ENCODE peak calls at places on chromosome 18, in nine cellular contexts. One of them, this sample, is unnamed.

GRCh38 chr18:63283305-63283704 is 36.3 kb downstream of the BCL2 start:
- DNase-seq in SK-N-SH: no peak
- DNase-seq in K562: no peak
- DNase-seq in sigmoid colon: no peak
- DNase-seq in stomach: no peak
- DNase-seq in A549: no peak
- DNase-seq in GM12878: no peak
- DNase-seq in transverse colon: no peak
- DNase-seq in upper lobe of left lung: no peak
- DNase-seq in this sample: no peak

GRCh38 chr18:46418657-46419260 is 238.3 kb downstream of the LOXHD1 start:
- DNase-seq in stomach: no peak
- DNase-seq in SK-N-SH: no peak
- DNase-seq in upper lobe of left lung: no peak
- DNase-seq in sigmoid colon: no peak
- DNase-seq in GM12878: no peak
- DNase-seq in A549: no peak
- DNase-seq in transverse colon: no peak
- DNase-seq in K562: no peak
- DNase-seq in this sample: no peak

GRCh38 chr18:76467371-76468190 is 27.5 kb downstream of the ZNF516 start:
- DNase-seq in stomach: no peak
- DNase-seq in transverse colon: no peak
- DNase-seq in K562: no peak
- DNase-seq in A549: no peak
- DNase-seq in upper lobe of left lung: no peak
- DNase-seq in SK-N-SH: peak; percentile 43
- DNase-seq in GM12878: no peak
- DNase-seq in sigmoid colon: peak; percentile 69
- DNase-seq in this sample: peak; percentile 78

GRCh38 chr18:47964086-47964485 is 33.6 kb upstream of the SMAD2 start:
- DNase-seq in SK-N-SH: no peak
- DNase-seq in A549: no peak
- DNase-seq in sigmoid colon: no peak
- DNase-seq in GM12878: no peak
- DNase-seq in upper lobe of left lung: no peak
- DNase-seq in stomach: no peak
- DNase-seq in K562: no peak
- DNase-seq in transverse colon: no peak
- DNase-seq in this sample: no peak

GRCh38 chr18:35688757-35689156 is 107.2 kb downstream of the GALNT1 start:
- DNase-seq in SK-N-SH: no peak
- DNase-seq in transverse colon: no peak
- DNase-seq in K562: peak; percentile 38
- DNase-seq in upper lobe of left lung: no peak
- DNase-seq in sigmoid colon: no peak
- DNase-seq in A549: peak; percentile 5
- DNase-seq in stomach: no peak
- DNase-seq in GM12878: peak; percentile 35
- DNase-seq in this sample: no peak

GRCh38 chr18:79515944-79516351 is 120.2 kb downstream of the NFATC1 start:
- DNase-seq in K562: peak; percentile 16
- DNase-seq in SK-N-SH: no peak
- DNase-seq in transverse colon: no peak
- DNase-seq in A549: no peak
- DNase-seq in sigmoid colon: peak; percentile 42
- DNase-seq in stomach: no peak
- DNase-seq in GM12878: no peak
- DNase-seq in upper lobe of left lung: no peak
- DNase-seq in this sample: no peak

GRCh38 chr18:3596324-3597158 is 146.6 kb downstream of the TGIF1 start:
- DNase-seq in A549: peak; percentile 88
- DNase-seq in upper lobe of left lung: peak; percentile 76
- DNase-seq in GM12878: no peak
- DNase-seq in stomach: peak; percentile 46
- DNase-seq in sigmoid colon: peak; percentile 77
- DNase-seq in transverse colon: peak; percentile 66
- DNase-seq in SK-N-SH: peak; percentile 69
- DNase-seq in K562: peak; percentile 81
- DNase-seq in this sample: no peak

GRCh38 chr18:60910534-60910933 is 422.7 kb upstream of the CDH20 start:
- DNase-seq in A549: no peak
- DNase-seq in sigmoid colon: no peak
- DNase-seq in K562: no peak
- DNase-seq in transverse colon: no peak
- DNase-seq in stomach: no peak
- DNase-seq in upper lobe of left lung: no peak
- DNase-seq in GM12878: no peak
- DNase-seq in SK-N-SH: no peak
- DNase-seq in this sample: no peak

GRCh38 chr18:2687390-2688001 is 32.0 kb downstream of the SMCHD1 start:
- DNase-seq in transverse colon: no peak
- DNase-seq in A549: no peak
- DNase-seq in sigmoid colon: no peak
- DNase-seq in K562: no peak
- DNase-seq in stomach: no peak
- DNase-seq in SK-N-SH: no peak
- DNase-seq in upper lobe of left lung: no peak
- DNase-seq in GM12878: peak; percentile 26
- DNase-seq in this sample: no peak

GRCh38 chr18:13260114-13260926 is 41.8 kb downstream of the LDLRAD4 start:
- DNase-seq in transverse colon: no peak
- DNase-seq in K562: no peak
- DNase-seq in upper lobe of left lung: no peak
- DNase-seq in GM12878: no peak
- DNase-seq in stomach: no peak
- DNase-seq in SK-N-SH: no peak
- DNase-seq in A549: no peak
- DNase-seq in sigmoid colon: no peak
- DNase-seq in this sample: no peak

GRCh38 chr18:37270046-37270665 is 295.4 kb downstream of the CELF4 start:
- DNase-seq in transverse colon: no peak
- DNase-seq in stomach: peak; percentile 50
- DNase-seq in GM12878: no peak
- DNase-seq in SK-N-SH: no peak
- DNase-seq in upper lobe of left lung: peak; percentile 29
- DNase-seq in sigmoid colon: no peak
- DNase-seq in A549: peak; percentile 22
- DNase-seq in K562: peak; percentile 67
- DNase-seq in this sample: no peak

GRCh38 chr18:47846431-47846830 is 84.0 kb downstream of the SMAD2 start:
- DNase-seq in stomach: no peak
- DNase-seq in upper lobe of left lung: no peak
- DNase-seq in K562: no peak
- DNase-seq in SK-N-SH: no peak
- DNase-seq in GM12878: no peak
- DNase-seq in sigmoid colon: no peak
- DNase-seq in transverse colon: no peak
- DNase-seq in A549: no peak
- DNase-seq in this sample: no peak

GRCh38 chr18:46677609-46678470 is 20.8 kb upstream of the LOXHD1 start:
- DNase-seq in A549: peak; percentile 6
- DNase-seq in SK-N-SH: peak; percentile 36
- DNase-seq in stomach: no peak
- DNase-seq in K562: no peak
- DNase-seq in sigmoid colon: no peak
- DNase-seq in transverse colon: no peak
- DNase-seq in GM12878: no peak
- DNase-seq in upper lobe of left lung: no peak
- DNase-seq in this sample: no peak

DNA sequence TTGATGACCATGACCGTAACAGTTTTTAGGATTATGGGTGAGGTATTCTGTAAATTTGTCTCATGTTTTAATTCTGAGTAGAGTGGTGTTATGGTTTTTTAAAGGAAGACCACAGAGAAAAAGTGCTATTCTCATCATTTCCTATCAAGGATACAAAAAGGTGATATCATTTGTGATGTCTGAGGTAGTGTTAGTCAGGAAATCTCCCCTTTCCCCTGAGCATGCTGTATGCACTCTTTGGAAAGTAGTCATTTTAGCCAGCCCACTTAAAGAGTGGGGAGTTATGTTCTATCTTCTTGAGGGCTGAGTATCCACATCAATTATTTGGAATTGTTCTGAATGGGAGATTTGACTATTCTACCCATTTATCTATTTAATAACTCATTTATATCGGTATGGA is 414.2 kb upstream of the SLC14A2 start:
- DNase-seq in GM12878: no peak
- DNase-seq in sigmoid colon: no peak
- DNase-seq in A549: no peak
- DNase-seq in transverse colon: no peak
- DNase-seq in SK-N-SH: no peak
- DNase-seq in stomach: no peak
- DNase-seq in K562: no peak
- DNase-seq in upper lobe of left lung: no peak
- DNase-seq in this sample: no peak
- H3K27ac ChIP-seq in GM12878: no peak overlapping the region
- H3K27ac ChIP-seq in sigmoid colon: no peak overlapping the region
- H3K27ac ChIP-seq in A549: no peak overlapping the region
- H3K27ac ChIP-seq in transverse colon: no peak overlapping the region
- H3K27ac ChIP-seq in SK-N-SH: no peak overlapping the region
- H3K27ac ChIP-seq in stomach: no peak overlapping the region
- H3K27ac ChIP-seq in K562: no peak overlapping the region
- H3K27ac ChIP-seq in upper lobe of left lung: no peak overlapping the region
- H3K27ac ChIP-seq in this sample: no peak overlapping the region

DNA sequence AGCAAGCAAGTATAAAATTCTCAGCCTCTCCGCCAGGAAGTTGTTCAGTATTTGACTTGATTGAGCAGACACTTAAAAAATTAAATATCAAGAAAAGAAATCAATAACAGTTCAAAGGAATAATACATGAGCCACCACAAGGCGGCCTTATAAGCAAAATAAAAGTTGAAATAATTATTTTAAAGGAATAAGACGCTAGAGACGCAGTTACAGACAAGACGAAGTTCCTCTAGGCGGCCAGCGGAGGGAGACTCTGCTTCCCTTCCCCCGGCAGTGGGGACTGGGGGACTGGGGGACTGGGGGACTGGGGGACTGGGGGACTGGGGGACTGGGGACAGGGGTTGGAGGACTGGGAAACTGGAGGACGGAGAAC is 524 bp downstream of the CCDC178 start:
- DNase-seq in SK-N-SH: peak; percentile 71
- DNase-seq in transverse colon: peak; percentile 18
- DNase-seq in upper lobe of left lung: no peak
- DNase-seq in stomach: peak; percentile 54
- DNase-seq in GM12878: no peak
- DNase-seq in sigmoid colon: peak; percentile 66
- DNase-seq in K562: peak; percentile 18
- DNase-seq in A549: peak; percentile 48
- DNase-seq in this sample: no peak
- H3K4me3 ChIP-seq in SK-N-SH: peak overlapping the region; percentile 57
- H3K4me3 ChIP-seq in transverse colon: peak overlapping the region; percentile 67
- H3K4me3 ChIP-seq in upper lobe of left lung: no peak overlapping the region
- H3K4me3 ChIP-seq in stomach: peak overlapping the region; percentile 82
- H3K4me3 ChIP-seq in GM12878: no peak overlapping the region
- H3K4me3 ChIP-seq in sigmoid colon: peak overlapping the region; percentile 61
- H3K4me3 ChIP-seq in K562: no peak overlapping the region
- H3K4me3 ChIP-seq in A549: peak overlapping the region; percentile 40
- H3K4me3 ChIP-seq in this sample: peak overlapping the region; percentile 70

GRCh38 chr18:56284319-56284718 is 354.1 kb downstream of the TXNL1 start:
- DNase-seq in stomach: no peak
- DNase-seq in sigmoid colon: no peak
- DNase-seq in upper lobe of left lung: no peak
- DNase-seq in transverse colon: no peak
- DNase-seq in GM12878: no peak
- DNase-seq in K562: no peak
- DNase-seq in SK-N-SH: no peak
- DNase-seq in A549: no peak
- DNase-seq in this sample: no peak

GRCh38 chr18:56285387-56286055 is 352.9 kb downstream of the TXNL1 start:
- DNase-seq in K562: no peak
- DNase-seq in sigmoid colon: no peak
- DNase-seq in stomach: no peak
- DNase-seq in A549: no peak
- DNase-seq in upper lobe of left lung: no peak
- DNase-seq in GM12878: no peak
- DNase-seq in SK-N-SH: no peak
- DNase-seq in transverse colon: no peak
- DNase-seq in this sample: no peak

GRCh38 chr18:56289381-56289780 is 349.0 kb downstream of the TXNL1 start:
- DNase-seq in GM12878: no peak
- DNase-seq in stomach: no peak
- DNase-seq in transverse colon: no peak
- DNase-seq in SK-N-SH: no peak
- DNase-seq in A549: no peak
- DNase-seq in K562: no peak
- DNase-seq in sigmoid colon: no peak
- DNase-seq in upper lobe of left lung: no peak
- DNase-seq in this sample: no peak

GRCh38 chr18:56283346-56283745 is 355.0 kb downstream of the TXNL1 start:
- DNase-seq in A549: no peak
- DNase-seq in sigmoid colon: no peak
- DNase-seq in stomach: no peak
- DNase-seq in transverse colon: no peak
- DNase-seq in K562: no peak
- DNase-seq in SK-N-SH: no peak
- DNase-seq in GM12878: no peak
- DNase-seq in upper lobe of left lung: no peak
- DNase-seq in this sample: no peak

GRCh38 chr18:56286775-56287174 is 351.6 kb downstream of the TXNL1 start:
- DNase-seq in A549: no peak
- DNase-seq in SK-N-SH: no peak
- DNase-seq in transverse colon: no peak
- DNase-seq in stomach: no peak
- DNase-seq in upper lobe of left lung: no peak
- DNase-seq in K562: no peak
- DNase-seq in GM12878: no peak
- DNase-seq in sigmoid colon: no peak
- DNase-seq in this sample: peak; percentile 68
- TF ChIP-seq EP300 in A549: no peak
- TF ChIP-seq EP300 in SK-N-SH: no peak
- TF ChIP-seq EP300 in transverse colon: no peak
- TF ChIP-seq EP300 in stomach: no peak
- TF ChIP-seq EP300 in upper lobe of left lung: no peak
- TF ChIP-seq EP300 in K562: no peak
- TF ChIP-seq EP300 in GM12878: no peak
- TF ChIP-seq EP300 in sigmoid colon: no peak
- TF ChIP-seq EP300 in this sample: no peak

GRCh38 chr18:54825626-54826344 is 2.5 kb upstream of the RAB27B start:
- DNase-seq in stomach: no peak
- DNase-seq in A549: no peak
- DNase-seq in upper lobe of left lung: no peak
- DNase-seq in GM12878: no peak
- DNase-seq in SK-N-SH: peak; percentile 45
- DNase-seq in sigmoid colon: no peak
- DNase-seq in transverse colon: no peak
- DNase-seq in K562: no peak
- DNase-seq in this sample: no peak

GRCh38 chr18:54828290-54828871 is at the start of gene RAB27B:
- DNase-seq in SK-N-SH: peak; percentile 64
- DNase-seq in sigmoid colon: peak; percentile 72
- DNase-seq in transverse colon: peak; percentile 88
- DNase-seq in K562: no peak
- DNase-seq in stomach: peak; percentile 88
- DNase-seq in GM12878: no peak
- DNase-seq in A549: peak; percentile 90
- DNase-seq in upper lobe of left lung: peak; percentile 91
- DNase-seq in this sample: no peak

GRCh38 chr18:54828986-54829385 is 709 bp downstream of the RAB27B start:
- DNase-seq in sigmoid colon: no peak
- DNase-seq in stomach: no peak
- DNase-seq in upper lobe of left lung: no peak
- DNase-seq in SK-N-SH: no peak
- DNase-seq in A549: no peak
- DNase-seq in transverse colon: no peak
- DNase-seq in K562: no peak
- DNase-seq in GM12878: no peak
- DNase-seq in this sample: no peak

GRCh38 chr18:54822872-54823845 is 5.1 kb upstream of the RAB27B start:
- DNase-seq in GM12878: no peak
- DNase-seq in sigmoid colon: no peak
- DNase-seq in A549: peak; percentile 96
- DNase-seq in upper lobe of left lung: no peak
- DNase-seq in K562: no peak
- DNase-seq in transverse colon: no peak
- DNase-seq in SK-N-SH: no peak
- DNase-seq in stomach: no peak
- DNase-seq in this sample: no peak
- H3K27ac ChIP-seq in GM12878: no peak overlapping the region
- H3K27ac ChIP-seq in sigmoid colon: no peak overlapping the region
- H3K27ac ChIP-seq in A549: peak overlapping the region; percentile 93
- H3K27ac ChIP-seq in upper lobe of left lung: no peak overlapping the region
- H3K27ac ChIP-seq in K562: peak overlapping the region; percentile 49
- H3K27ac ChIP-seq in transverse colon: no peak overlapping the region
- H3K27ac ChIP-seq in SK-N-SH: peak overlapping the region; percentile 21
- H3K27ac ChIP-seq in stomach: peak overlapping the region; percentile 4
- H3K27ac ChIP-seq in this sample: no peak overlapping the region